ENCODE peak calls at places on chromosome 14, in seven cellular contexts. V is left colon; W is activated T-cell treated with anti-CD3 and anti-CD28 coated beads, Interleukin-2, amount 50 U/mL, for 72 hours; E is omental fat pad; F is activated naive CD4-positive, alpha-beta T cell treated with anti-CD3 and anti-CD28 coated beads, Interleukin-2, amount 50 U/mL, for 72 hours; N is activated CD4-positive, alpha-beta T cell treated with anti-CD3 and anti-CD28 coated beads for 36 hours; L is GM12878. H is an unnamed sample.

GRCh38 chr14:100679170-100679569 is 47.5 kb upstream of the DLK1 start:
- ATAC-seq in W (no peak), F (no peak), E (no peak), L (no peak), V (no peak), N (no peak), H (no peak)

GRCh38 chr14:69773571-69774276 is 6.8 kb downstream of the SRSF5 start:
- ATAC-seq in N (no peak), L (peak; percentile 21), V (no peak), W (peak; percentile 6), E (no peak), F (peak; percentile 12), H (no peak)

GRCh38 chr14:105087963-105088811 is 23.0 kb upstream of the GPR132 start:
- ATAC-seq in L (no peak), V (no peak), E (peak; percentile 46), W (no peak), N (no peak), F (no peak), H (peak; percentile 6)

GRCh38 chr14:67170706-67171105 is 18.5 kb upstream of the GARIN2 start:
- ATAC-seq in N (peak; percentile 19), E (no peak), W (peak; percentile 66), V (peak; percentile 92), L (no peak), F (no peak), H (no peak)

GRCh38 chr14:70057519-70058136 is 131.1 kb downstream of the SLC8A3 start:
- ATAC-seq in L (no peak), F (no peak), E (no peak), W (no peak), N (no peak), V (no peak), H (no peak)

GRCh38 chr14:102902086-102902485 is 20.4 kb upstream of the AMN start:
- ATAC-seq in L (peak; percentile 12), V (no peak), N (no peak), E (no peak), F (no peak), W (no peak), H (no peak)

GRCh38 chr14:79734151-79734550 is 477.2 kb downstream of the DIO2 start:
- ATAC-seq in E (no peak), L (no peak), V (no peak), W (no peak), F (no peak), N (no peak), H (no peak)

GRCh38 chr14:24416932-24417619 is 12.4 kb downstream of the CBLN3 start:
- ATAC-seq in V (no peak), W (no peak), E (no peak), F (no peak), L (no peak), N (no peak), H (no peak)

GRCh38 chr14:22998324-22999012 is 11.5 kb downstream of the C14orf93 start:
- ATAC-seq in N (no peak), V (no peak), E (no peak), F (no peak), W (no peak), L (no peak), H (no peak)

GRCh38 chr14:69475194-69475818 is 9.2 kb upstream of the PLEKHD1 start:
- ATAC-seq in W (peak; percentile 34), N (peak; percentile 53), L (peak; percentile 84), F (no peak), V (peak; percentile 41), E (no peak), H (peak; percentile 73)

GRCh38 chr14:53539489-53540126 is 386.5 kb upstream of the DDHD1 start:
- ATAC-seq in L (peak; percentile 96), W (peak; percentile 52), F (no peak), E (peak; percentile 77), N (no peak), V (peak; percentile 83), H (peak; percentile 92)

H was measured in SK-N-SH treated with all-trans-retinoic acid at 6 μM for 48 hours.